ENCODE peak calls at places on chromosome 15, in six cellular contexts. N is tibial artery, T is thyroid gland, A is Peyer's patch, Y is endothelial cell of umbilical vein, O is psoas muscle. I is an unnamed sample. For H3K36me3, the result is how much of the 10 kb centered on the place peaks cover.

GRCh38 chr15:29095746-29096145 is 173.9 kb downstream of the NSMCE3 start:
- DNase-seq in O (no peak), Y (no peak), A (no peak), T (no peak), N (no peak), I (no peak)

GRCh38 chr15:59492389-59493377 is 54.7 kb downstream of the FAM81A start:
- DNase-seq in N (peak), T (peak), A (peak), O (peak), Y (peak), I (no peak)

GRCh38 chr15:100958326-100959065 is 39.3 kb downstream of the LRRK1 start:
- DNase-seq in O (no peak), A (no peak), N (no peak), T (no peak), Y (peak), I (no peak)

GRCh38 chr15:83012038-83012490 is 625 bp upstream of the C15orf40 start:
- DNase-seq in O (no peak), N (no peak), T (no peak), A (no peak), Y (no peak), I (no peak)

GRCh38 chr15:26132786-26133185 is 269.7 kb upstream of the ATP10A start:
- DNase-seq in Y (no peak), A (no peak), O (no peak), T (no peak), N (no peak), I (no peak)

GRCh38 chr15:85545185-85545584 is 164.8 kb downstream of the AKAP13 start:
- DNase-seq in A (no peak), N (no peak), O (no peak), Y (no peak), T (no peak), I (no peak)

GRCh38 chr15:29089731-29090616 is 179.6 kb downstream of the NSMCE3 start:
- DNase-seq in A (no peak), Y (no peak), T (no peak), O (no peak), N (peak), I (no peak)

GRCh38 chr15:43859546-43859945 is 32.7 kb downstream of the WDR76 start:
- DNase-seq in Y (no peak), A (no peak), T (no peak), N (no peak), O (no peak), I (no peak)

GRCh38 chr15:34012461-34013028 is 26.5 kb downstream of the AVEN start:
- DNase-seq in N (no peak), T (no peak), O (no peak), Y (no peak), A (no peak), I (no peak)

GRCh38 chr15:79433610-79434009 is 1.5 kb downstream of the MINAR1 start:
- DNase-seq in O (no peak), N (no peak), Y (no peak), A (no peak), T (no peak), I (no peak)

GRCh38 chr15:40293006-40293405 is 10.1 kb upstream of the ANKRD63 start:
- DNase-seq in A (no peak), N (no peak), T (no peak), O (no peak), Y (no peak), I (no peak)

GRCh38 chr15:93520206-93520605 is 431.2 kb upstream of the RGMA start:
- DNase-seq in O (peak), T (no peak), A (no peak), Y (no peak), N (no peak), I (no peak)

GRCh38 chr15:49015896-49016295 is 30.4 kb downstream of the SECISBP2L start:
- DNase-seq in O (no peak), T (no peak), A (no peak), N (no peak), Y (no peak), I (no peak)

GRCh38 chr15:98904466-98905048 is 103.0 kb downstream of the PGPEP1L start:
- DNase-seq in N (no peak), Y (peak), T (no peak), O (no peak), A (no peak), I (no peak)

GRCh38 chr15:71810256-71811035 is at the start of gene NR2E3:
- DNase-seq in O (no peak), Y (no peak), T (no peak), N (no peak), A (no peak), I (no peak)

GRCh38 chr15:68729789-68730201 is 90.9 kb downstream of the ANP32A start:
- DNase-seq in O (no peak), T (peak), A (no peak), Y (peak), N (no peak), I (no peak)

GRCh38 chr15:32956006-32956405 is 238.2 kb downstream of the GREM1 start:
- DNase-seq in A (no peak), T (no peak), O (no peak), Y (peak), N (no peak), I (peak)

GRCh38 chr15:73022156-73022555 is 30.1 kb upstream of the NEO1 start:
- DNase-seq in O (no peak), A (no peak), T (no peak), N (no peak), Y (no peak), I (no peak)

GRCh38 chr15:72358532-72359180 is 17.2 kb downstream of the HEXA start:
- DNase-seq in T (peak), Y (peak), N (peak), A (no peak), O (peak), I (peak)

GRCh38 chr15:89385596-89386242 is 51.1 kb upstream of the POLG start:
- DNase-seq in O (no peak), A (no peak), N (no peak), T (no peak), Y (no peak), I (no peak)

GRCh38 chr15:65180167-65180566 is 5.0 kb downstream of the CLPX start:
- DNase-seq in Y (no peak), T (no peak), N (no peak), O (no peak), A (no peak), I (no peak)

GRCh38 chr15:38471974-38472373 is 18.0 kb downstream of the FAM98B start:
- DNase-seq in A (no peak), O (no peak), T (no peak), Y (no peak), N (no peak), I (no peak)

GRCh38 chr15:38476120-38476519 is 22.2 kb downstream of the FAM98B start:
- DNase-seq in Y (no peak), O (no peak), A (no peak), T (no peak), N (no peak), I (no peak)

GRCh38 chr15:38477637-38478036 is 23.7 kb downstream of the FAM98B start:
- DNase-seq in A (no peak), Y (no peak), T (no peak), N (no peak), O (no peak), I (no peak)

GRCh38 chr15:38475361-38475760 is 21.4 kb downstream of the FAM98B start:
- DNase-seq in A (no peak), N (no peak), O (no peak), T (no peak), Y (no peak), I (no peak)

GRCh38 chr15:38474155-38474757 is 20.3 kb downstream of the FAM98B start:
- DNase-seq in N (no peak), Y (peak), A (no peak), T (no peak), O (no peak), I (peak)
- H3K36me3 ChIP-seq in N (under half), Y (under half), A (under half), T (under half), O (under half), I (under half)

GRCh38 chr15:81295466-81296145 is 28.3 kb downstream of the STARD5 start:
- DNase-seq in T (no peak), A (no peak), Y (no peak), O (no peak), N (no peak), I (no peak)

GRCh38 chr15:81292516-81293001 is 31.4 kb downstream of the STARD5 start:
- DNase-seq in A (peak), N (no peak), O (no peak), Y (no peak), T (no peak), I (no peak)

GRCh38 chr15:81294501-81294850 is 29.5 kb downstream of the STARD5 start:
- DNase-seq in Y (no peak), O (no peak), T (no peak), N (no peak), A (no peak), I (no peak)

GRCh38 chr15:81291916-81292424 is 32.0 kb downstream of the STARD5 start:
- DNase-seq in N (no peak), A (no peak), T (no peak), Y (no peak), O (no peak), I (no peak)

DNA sequence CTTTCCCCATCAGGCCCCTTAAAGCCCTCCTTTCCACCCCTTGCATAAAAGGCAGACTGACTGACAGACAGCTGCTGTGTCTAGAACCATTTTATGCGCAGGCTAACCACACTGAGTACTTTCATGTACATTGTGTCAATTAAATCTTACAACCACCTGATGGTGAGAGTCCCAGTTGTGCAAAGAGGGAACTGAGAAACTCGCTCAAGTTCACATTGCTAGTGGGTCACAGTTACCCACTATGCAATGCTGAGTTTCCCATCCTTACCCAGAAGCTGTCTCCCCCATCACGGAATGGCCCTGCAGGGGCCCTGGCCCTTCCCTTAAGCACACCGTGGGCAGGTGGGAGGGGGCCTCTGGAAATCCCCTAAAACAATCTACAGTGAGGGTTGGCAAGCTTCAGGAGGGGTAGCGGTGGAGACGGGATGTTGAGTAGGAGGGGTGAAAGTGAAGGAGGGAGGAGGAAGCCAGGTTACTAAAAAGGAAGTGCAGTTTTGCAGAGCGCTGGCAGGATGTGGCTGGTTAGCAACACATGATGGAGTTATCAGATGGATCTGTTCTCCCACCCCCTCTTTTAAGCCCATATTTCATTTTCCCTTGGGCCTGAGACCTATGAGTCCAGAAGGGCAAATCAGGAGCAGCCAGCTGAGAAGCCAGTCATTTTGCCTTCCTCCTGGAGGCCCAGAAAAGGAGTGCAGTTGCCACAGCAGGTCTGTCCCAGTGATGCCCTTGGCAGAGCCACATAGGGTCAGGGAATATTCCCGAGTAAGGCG is 30.0 kb downstream of the STARD5 start:
- DNase-seq in N (no peak), T (no peak), A (peak), Y (no peak), O (no peak), I (no peak)
- H3K4me3 ChIP-seq in N (no peak), T (no peak), A (peak), Y (no peak), O (no peak), I (no peak)

GRCh38 chr15:66386204-66387123 is at the start of gene MAP2K1:
- DNase-seq in A (peak), T (peak), Y (peak), N (peak), O (peak), I (peak)

GRCh38 chr15:66389098-66389858 is 2.6 kb downstream of the MAP2K1 start:
- DNase-seq in T (no peak), A (no peak), O (no peak), N (no peak), Y (no peak), I (no peak)

GRCh38 chr15:66388057-66388363 is 1.3 kb downstream of the MAP2K1 start:
- DNase-seq in Y (no peak), T (no peak), O (no peak), A (no peak), N (no peak), I (no peak)

GRCh38 chr15:66388576-66388975 is 1.9 kb downstream of the MAP2K1 start:
- DNase-seq in T (no peak), A (no peak), N (no peak), Y (no peak), O (no peak), I (no peak)

DNA sequence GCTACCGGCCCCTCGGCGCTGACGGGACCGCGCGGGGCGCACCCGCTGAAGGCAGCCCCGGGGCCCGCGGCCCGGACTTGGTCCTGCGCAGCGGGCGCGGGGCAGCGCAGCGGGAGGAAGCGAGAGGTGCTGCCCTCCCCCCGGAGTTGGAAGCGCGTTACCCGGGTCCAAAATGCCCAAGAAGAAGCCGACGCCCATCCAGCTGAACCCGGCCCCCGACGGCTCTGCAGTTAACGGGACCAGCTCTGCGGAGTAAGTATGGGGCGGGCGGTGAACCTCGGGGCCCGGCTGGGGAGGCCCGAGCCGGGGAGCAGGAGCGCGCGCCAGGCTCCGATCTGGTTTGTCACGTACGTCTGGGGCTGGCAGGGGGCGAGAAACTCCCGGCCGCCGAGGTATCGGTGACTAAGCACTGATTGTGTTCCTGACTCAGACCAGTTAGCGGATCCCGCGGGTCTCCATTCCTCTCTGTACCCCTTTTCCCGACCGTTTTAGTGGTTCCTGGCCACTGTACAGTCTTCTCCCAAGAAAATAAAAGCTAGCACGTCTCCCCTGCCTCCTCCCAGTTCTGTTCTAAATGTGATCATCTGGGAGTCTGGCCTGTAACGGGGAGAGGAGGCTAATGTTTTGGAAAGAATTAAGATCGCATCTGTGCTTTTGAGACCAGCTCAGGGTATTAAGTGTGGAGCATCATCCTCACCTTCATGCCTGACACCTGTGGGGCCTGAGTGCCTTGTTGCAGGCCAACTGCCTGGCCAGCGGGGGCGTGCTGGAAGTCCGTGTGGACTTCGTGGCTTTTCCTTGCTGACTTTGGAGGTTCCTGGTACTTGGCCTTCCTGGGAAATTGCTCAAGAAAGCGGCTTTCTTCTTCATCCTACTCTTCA is 704 bp downstream of the MAP2K1 start:
- DNase-seq in N (peak), O (peak), T (peak), Y (peak), A (peak), I (no peak)
- TF ChIP-seq CTCF in N (peak), O (peak), T (no peak), Y (peak), A (peak), I (peak)

GRCh38 chr15:75213768-75214221 is 12.1 kb downstream of the C15orf39 start:
- DNase-seq in T (no peak), N (no peak), A (no peak), Y (no peak), O (no peak), I (no peak)

GRCh38 chr15:75210867-75211266 is 9.2 kb downstream of the C15orf39 start:
- DNase-seq in T (no peak), Y (no peak), A (no peak), O (no peak), N (no peak), I (no peak)

GRCh38 chr15:75212200-75212858 is 10.6 kb downstream of the C15orf39 start:
- DNase-seq in N (no peak), Y (no peak), A (no peak), O (no peak), T (no peak), I (no peak)

GRCh38 chr15:75213212-75213767 is 11.6 kb downstream of the C15orf39 start:
- DNase-seq in Y (no peak), A (no peak), O (no peak), T (no peak), N (no peak), I (no peak)

GRCh38 chr15:75211436-75212199 is 9.9 kb downstream of the C15orf39 start:
- DNase-seq in O (no peak), Y (no peak), A (no peak), T (no peak), N (no peak), I (no peak)
- H3K36me3 ChIP-seq in O (under half), Y (under half), A (under half), T (under half), N (half or more), I (half or more)

DNA sequence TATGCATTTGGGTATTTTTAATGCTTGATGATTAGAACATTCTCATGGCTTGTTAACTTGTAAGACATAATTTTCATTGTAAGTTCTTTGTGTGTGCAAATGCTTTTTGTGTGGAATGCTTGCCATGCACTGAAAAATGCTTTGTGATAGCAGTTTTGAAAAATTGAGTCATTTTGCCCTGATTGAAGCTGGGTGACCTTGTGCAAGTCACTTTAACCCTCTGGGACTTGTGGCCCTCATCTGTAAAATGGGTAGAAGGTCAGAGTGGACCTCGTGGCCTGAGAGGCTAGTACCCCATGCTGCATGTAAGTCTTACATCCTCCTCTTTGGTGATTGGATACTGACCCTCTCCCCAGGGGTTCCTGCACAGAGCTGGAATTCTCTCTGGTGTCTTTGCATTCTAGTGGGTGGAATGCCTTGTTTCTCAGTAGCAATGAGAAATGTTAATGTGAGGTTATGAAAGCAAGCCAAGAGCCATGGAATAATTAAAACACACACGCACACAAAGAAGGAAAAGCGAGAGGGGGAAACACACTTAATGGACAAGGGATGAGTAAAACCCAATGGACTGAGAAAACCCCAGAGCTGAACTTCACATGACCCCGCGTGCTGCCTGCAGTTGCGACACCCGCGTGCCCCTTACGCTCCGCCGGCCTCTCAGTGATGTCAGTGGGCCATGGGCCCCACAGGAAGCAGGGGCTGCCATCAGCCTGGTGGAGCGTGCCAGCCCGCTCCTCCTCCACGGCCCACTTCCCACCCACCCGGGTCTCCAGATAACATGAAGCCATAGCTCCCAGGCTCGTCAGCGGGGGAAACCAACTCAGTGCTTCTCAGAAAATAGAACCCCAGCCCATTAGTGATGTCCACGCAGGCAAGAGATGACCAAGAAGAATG is 44.0 kb downstream of the SMAD3 start:
- DNase-seq in O (peak), N (peak), Y (peak), T (peak), A (peak), I (peak)
- H3K4me3 ChIP-seq in O (no peak), N (no peak), Y (no peak), T (no peak), A (no peak), I (no peak)

GRCh38 chr15:90642464-90643300 is 74.5 kb upstream of the BLM start:
- DNase-seq in N (no peak), A (no peak), Y (no peak), O (no peak), T (no peak), I (no peak)
- TF ChIP-seq CTCF in N (no peak), A (no peak), Y (no peak), O (no peak), T (no peak), I (peak)